ENCODE peak calls at places on chromosomes 1 and 21, in four cellular contexts. One of them, this sample, is unnamed.

GRCh38 chr21:20790113-20790512 is 208.1 kb upstream of the NCAM2 start:
- DNase-seq in K562: no peak
- DNase-seq in H1: no peak
- DNase-seq in SK-N-SH: no peak
- DNase-seq in this sample: no peak

GRCh38 chr1:15876357-15876756 is 28.9 kb downstream of the SPEN start:
- DNase-seq in K562: peak
- DNase-seq in H1: peak
- DNase-seq in SK-N-SH: no peak
- DNase-seq in this sample: peak

GRCh38 chr1:236275586-236275985 is 6.2 kb downstream of the ERO1B start:
- DNase-seq in K562: no peak
- DNase-seq in H1: no peak
- DNase-seq in SK-N-SH: no peak
- DNase-seq in this sample: no peak

GRCh38 chr1:234921266-234922062 is 207.2 kb downstream of the TOMM20 start:
- DNase-seq in K562: no peak
- DNase-seq in H1: no peak
- DNase-seq in SK-N-SH: no peak
- DNase-seq in this sample: no peak

GRCh38 chr21:45872902-45873301 is 108.7 kb upstream of the COL6A1 start:
- DNase-seq in K562: no peak
- DNase-seq in H1: no peak
- DNase-seq in SK-N-SH: no peak
- DNase-seq in this sample: no peak

GRCh38 chr1:85224734-85225623 is 24.2 kb upstream of the SYDE2 start:
- DNase-seq in K562: peak
- DNase-seq in H1: peak
- DNase-seq in SK-N-SH: no peak
- DNase-seq in this sample: peak

GRCh38 chr1:21270086-21270689 is 20.1 kb downstream of the ECE1 start:
- DNase-seq in K562: peak
- DNase-seq in H1: peak
- DNase-seq in SK-N-SH: peak
- DNase-seq in this sample: peak

GRCh38 chr21:44617071-44617501 is 5.2 kb downstream of the KRTAP10-8 start:
- DNase-seq in K562: no peak
- DNase-seq in H1: peak
- DNase-seq in SK-N-SH: no peak
- DNase-seq in this sample: peak

GRCh38 chr1:33928256-33928655 is 64.4 kb downstream of the HMGB4 start:
- DNase-seq in K562: no peak
- DNase-seq in H1: no peak
- DNase-seq in SK-N-SH: no peak
- DNase-seq in this sample: no peak

GRCh38 chr1:174964261-174964984 is 35.3 kb upstream of the CACYBP start:
- DNase-seq in K562: peak
- DNase-seq in H1: no peak
- DNase-seq in SK-N-SH: no peak
- DNase-seq in this sample: no peak

GRCh38 chr1:165647517-165647916 is 16.5 kb downstream of the MGST3 start:
- DNase-seq in K562: no peak
- DNase-seq in H1: no peak
- DNase-seq in SK-N-SH: no peak
- DNase-seq in this sample: no peak

GRCh38 chr1:29949676-29950075 is 713.4 kb downstream of the PTPRU start:
- DNase-seq in K562: no peak
- DNase-seq in H1: no peak
- DNase-seq in SK-N-SH: no peak
- DNase-seq in this sample: no peak

GRCh38 chr1:24886241-24886640 is 43.8 kb downstream of the RUNX3 start:
- DNase-seq in K562: no peak
- DNase-seq in H1: peak
- DNase-seq in SK-N-SH: no peak
- DNase-seq in this sample: no peak

GRCh38 chr21:45992311-45993209 is 11.0 kb downstream of the COL6A1 start:
- DNase-seq in K562: no peak
- DNase-seq in H1: no peak
- DNase-seq in SK-N-SH: no peak
- DNase-seq in this sample: peak

GRCh38 chr1:232263452-232263851 is 366.5 kb downstream of the SIPA1L2 start:
- DNase-seq in K562: no peak
- DNase-seq in H1: no peak
- DNase-seq in SK-N-SH: no peak
- DNase-seq in this sample: no peak

GRCh38 chr1:5365751-5366150 is 626.5 kb downstream of the NPHP4 start:
- DNase-seq in K562: no peak
- DNase-seq in H1: no peak
- DNase-seq in SK-N-SH: no peak
- DNase-seq in this sample: no peak

GRCh38 chr1:187001198-187001904 is 172.6 kb downstream of the PLA2G4A start:
- DNase-seq in K562: no peak
- DNase-seq in H1: no peak
- DNase-seq in SK-N-SH: no peak
- DNase-seq in this sample: no peak

GRCh38 chr1:160095382-160096105 is 2.9 kb downstream of the IGSF8 start:
- DNase-seq in K562: no peak
- DNase-seq in H1: peak
- DNase-seq in SK-N-SH: no peak
- DNase-seq in this sample: peak

GRCh38 chr1:192550922-192551534 is 24.5 kb upstream of the RGS1 start:
- DNase-seq in K562: no peak
- DNase-seq in H1: no peak
- DNase-seq in SK-N-SH: no peak
- DNase-seq in this sample: no peak

GRCh38 chr1:56265205-56265604 is 314.2 kb downstream of the PLPP3 start:
- DNase-seq in K562: no peak
- DNase-seq in H1: no peak
- DNase-seq in SK-N-SH: no peak
- DNase-seq in this sample: no peak

GRCh38 chr1:210332719-210333398 is 4.2 kb downstream of the HHAT start:
- DNase-seq in K562: no peak
- DNase-seq in H1: no peak
- DNase-seq in SK-N-SH: no peak
- DNase-seq in this sample: no peak

DNA sequence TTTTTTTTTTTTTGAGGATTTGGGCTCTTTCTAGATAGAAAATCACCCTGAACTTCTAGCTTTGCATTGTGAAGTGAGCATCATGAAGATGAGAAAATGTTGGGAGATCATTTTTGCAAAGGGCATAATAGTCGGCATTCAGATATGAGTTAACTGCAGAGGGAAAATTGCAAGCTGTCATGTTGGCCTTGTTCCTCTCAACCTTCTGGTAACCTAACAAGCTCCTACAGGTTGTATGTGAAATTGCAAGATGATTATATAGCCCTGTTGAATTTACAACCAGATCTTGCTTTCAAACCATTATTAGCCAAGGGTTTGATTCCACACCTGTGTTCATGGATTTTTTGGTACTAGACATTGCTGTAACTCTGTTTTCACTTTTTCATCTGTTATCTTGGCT is 2.2 kb downstream of the ELOA start:
- DNase-seq in K562: peak
- DNase-seq in H1: no peak
- DNase-seq in SK-N-SH: peak
- DNase-seq in this sample: no peak
- TF ChIP-seq TEAD4 in K562: no peak
- TF ChIP-seq TEAD4 in H1: no peak
- TF ChIP-seq TEAD4 in SK-N-SH: no peak
- TF ChIP-seq TEAD4 in this sample: no peak

DNA sequence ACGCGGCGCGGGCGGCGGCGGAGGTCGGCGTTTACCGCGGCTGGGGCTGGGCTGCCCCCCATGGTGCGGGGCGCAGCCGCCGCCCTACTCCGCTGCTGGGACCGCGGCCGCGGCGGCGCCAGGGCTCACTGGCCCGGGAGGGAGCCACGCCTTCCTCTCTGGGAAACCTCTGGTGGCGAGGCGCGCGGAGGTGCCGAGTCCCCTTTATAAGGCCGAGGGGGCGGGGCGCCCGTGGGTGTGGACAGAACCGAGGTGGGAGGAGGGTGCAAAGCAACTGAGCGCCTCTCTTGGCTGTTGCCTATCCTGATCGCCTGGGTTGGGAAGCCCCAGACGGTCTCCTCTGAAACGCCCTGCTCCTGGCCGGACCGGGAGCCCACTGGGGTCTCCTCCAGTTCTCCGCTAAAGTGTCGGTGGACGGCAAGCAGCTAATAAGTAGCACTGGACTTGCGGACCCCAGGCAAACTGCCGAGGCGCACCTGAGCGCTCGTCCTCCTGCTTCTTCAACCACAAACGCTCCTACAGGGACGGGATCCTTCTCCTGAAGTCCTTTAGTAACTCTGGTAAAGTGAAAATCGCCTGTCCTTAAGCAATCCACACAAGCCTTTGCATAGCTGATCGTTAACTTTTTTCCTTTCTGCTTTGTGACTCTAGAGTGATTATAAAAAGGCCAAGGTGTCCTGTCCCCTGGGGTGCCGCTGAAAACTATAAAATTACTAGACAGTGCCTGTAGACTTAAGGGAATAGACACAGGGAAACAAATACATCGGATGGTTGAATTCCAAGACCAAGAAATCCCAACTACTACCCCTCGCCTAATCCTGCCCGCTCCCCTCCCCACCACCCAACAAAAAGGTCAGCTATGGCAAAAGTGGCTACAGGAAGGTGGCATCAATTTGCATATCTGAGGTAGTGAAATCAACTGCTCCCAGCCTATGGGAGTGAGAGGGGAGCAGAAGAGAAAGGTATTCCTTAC is at the start of gene PTGER3:
- DNase-seq in K562: peak
- DNase-seq in H1: peak
- DNase-seq in SK-N-SH: peak
- DNase-seq in this sample: peak
- TF ChIP-seq TEAD4 in K562: no peak
- TF ChIP-seq TEAD4 in H1: no peak
- TF ChIP-seq TEAD4 in SK-N-SH: no peak
- TF ChIP-seq TEAD4 in this sample: no peak

GRCh38 chr1:184167352-184167751 is 115.8 kb downstream of the TSEN15 start:
- DNase-seq in K562: no peak
- DNase-seq in H1: no peak
- DNase-seq in SK-N-SH: no peak
- DNase-seq in this sample: no peak
- TF ChIP-seq TEAD4 in K562: no peak
- TF ChIP-seq TEAD4 in H1: no peak
- TF ChIP-seq TEAD4 in SK-N-SH: no peak
- TF ChIP-seq TEAD4 in this sample: no peak

DNA sequence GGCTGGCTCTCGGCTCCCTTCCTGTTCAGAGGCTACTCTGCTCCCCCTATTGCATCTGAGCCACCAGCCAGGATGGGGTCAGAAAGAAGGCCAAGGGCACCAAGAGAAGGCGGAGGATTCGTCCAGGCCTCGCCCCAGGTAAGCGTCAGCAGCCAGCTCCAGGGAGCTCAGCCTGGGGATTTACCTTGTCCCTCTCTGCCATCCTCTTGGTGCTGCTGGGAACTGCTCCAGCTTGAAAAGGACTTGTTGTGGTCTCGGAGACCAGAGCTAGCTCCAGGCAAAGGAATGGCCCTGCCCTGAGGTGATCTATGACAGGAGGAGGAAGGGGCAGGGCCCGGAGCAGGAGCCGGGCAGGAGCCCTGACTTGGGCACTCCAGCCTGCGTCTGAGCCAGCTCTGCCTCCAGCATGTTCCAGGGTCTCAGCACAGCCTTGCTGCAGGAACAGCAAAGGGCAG is 113.7 kb upstream of the IFFO2 start:
- DNase-seq in K562: no peak
- DNase-seq in H1: no peak
- DNase-seq in SK-N-SH: no peak
- DNase-seq in this sample: no peak
- TF ChIP-seq TEAD4 in K562: no peak
- TF ChIP-seq TEAD4 in H1: no peak
- TF ChIP-seq TEAD4 in SK-N-SH: no peak
- TF ChIP-seq TEAD4 in this sample: no peak

GRCh38 chr1:60540176-60540575 is 466.6 kb upstream of the C1orf87 start:
- DNase-seq in K562: no peak
- DNase-seq in H1: no peak
- DNase-seq in SK-N-SH: no peak
- DNase-seq in this sample: no peak
- TF ChIP-seq TEAD4 in K562: no peak
- TF ChIP-seq TEAD4 in H1: no peak
- TF ChIP-seq TEAD4 in SK-N-SH: no peak
- TF ChIP-seq TEAD4 in this sample: no peak